ENCODE peak calls at places on chromosome 3, in five cellular contexts. L is activated CD4-positive, alpha-beta T cell treated with anti-CD3 and anti-CD28 coated beads, Interleukin-2, amount 50 U/mL, for 1 hour; P is stimulated activated naive B cell treated with anti-CD40 and anti-IgM and Interleukin-4, amounts not matched to agents 10 μg/mL and 1 μg/mL and 100 μg/mL, for 72 hours; G is HL-60; S is mucosa of gallbladder. U is an unnamed sample.

GRCh38 chr3:42819351-42819965 is 10.2 kb downstream of the ACKR2 start:
- DNase-seq in P (no peak), G (no peak), L (no peak), S (no peak), U (no peak)

GRCh38 chr3:41769106-41769505 is 192.8 kb downstream of the ULK4 start:
- DNase-seq in L (no peak), P (no peak), S (no peak), G (no peak), U (no peak)

GRCh38 chr3:65671004-65671403 is 367.7 kb downstream of the MAGI1 start:
- DNase-seq in G (no peak), S (no peak), L (no peak), P (no peak), U (no peak)

GRCh38 chr3:73832426-73832825 is 207.7 kb upstream of the PDZRN3 start:
- DNase-seq in P (no peak), L (no peak), G (no peak), S (no peak), U (no peak)

GRCh38 chr3:194032828-194033435 is 103.0 kb upstream of the HES1 start:
- DNase-seq in P (no peak), G (no peak), S (no peak), L (no peak), U (no peak)

GRCh38 chr3:9779721-9780450 is 10.1 kb upstream of the CAMK1 start:
- DNase-seq in P (peak; percentile 81), L (no peak), G (peak; percentile 95), S (peak; percentile 30), U (peak; percentile 79)

GRCh38 chr3:4834403-4834866 is 144.8 kb upstream of the BHLHE40 start:
- DNase-seq in G (peak; percentile 89), L (peak; percentile 65), S (peak; percentile 30), P (peak; percentile 84), U (peak; percentile 76)

GRCh38 chr3:9253327-9253726 is 3.9 kb upstream of the SRGAP3 start:
- DNase-seq in G (no peak), P (no peak), L (no peak), S (no peak), U (no peak)

GRCh38 chr3:111926266-111926676 is 52.6 kb upstream of the ABHD10 start:
- DNase-seq in G (no peak), P (no peak), S (no peak), L (no peak), U (no peak)

GRCh38 chr3:26624209-26624775 is 1.7 kb downstream of the LRRC3B start:
- DNase-seq in P (no peak), L (no peak), S (no peak), G (no peak), U (no peak)

GRCh38 chr3:78570482-78570881 is 1197.3 kb downstream of the ROBO1 start:
- DNase-seq in G (no peak), L (no peak), S (no peak), P (no peak), U (no peak)

GRCh38 chr3:145089337-145089736 is 1071.6 kb downstream of the PLOD2 start:
- DNase-seq in L (no peak), G (no peak), S (no peak), P (no peak), U (no peak)

GRCh38 chr3:21017115-21017852 is 733.7 kb downstream of the ZNF385D start:
- DNase-seq in L (no peak), P (no peak), G (no peak), S (no peak), U (no peak)

GRCh38 chr3:31106912-31107311 is 212.5 kb upstream of the GADL1 start:
- DNase-seq in L (no peak), G (no peak), P (no peak), S (no peak), U (no peak)

GRCh38 chr3:12756635-12757034 is 2.4 kb downstream of the TMEM40 start:
- DNase-seq in L (no peak), G (no peak), S (no peak), P (no peak), U (no peak)

GRCh38 chr3:106183762-106184391 is 315.1 kb upstream of the CBLB start:
- DNase-seq in G (no peak), L (no peak), S (no peak), P (no peak), U (no peak)

GRCh38 chr3:13850161-13850945 is 29.5 kb downstream of the WNT7A start:
- DNase-seq in G (no peak), P (no peak), S (peak; percentile 44), L (no peak), U (no peak)

GRCh38 chr3:46361408-46362283 is 7.7 kb downstream of the CCR2 start:
- DNase-seq in L (no peak), S (no peak), G (peak; percentile 89), P (no peak), U (no peak)

U was measured in Peyer's patch.